ENCODE peak calls at places on chromosomes 16 and 17, in nine cellular contexts. Z is HCT116, R is A549, O is SK-N-SH, E is K562, U is GM23338, I is Panc1, W is GM12878, P is HepG2. X is an unnamed sample.
A peak's percentile ranks its signal among the peaks of the same experiment; 100 is the strongest.

GRCh38 chr16:20952144-20952797 is 51.7 kb downstream of the LYRM1 start:
- DNase-seq in Z (peak; percentile 26), R (no peak), O (no peak), E (no peak), U (peak; percentile 37), I (no peak), W (no peak), P (no peak), X (no peak)

GRCh38 chr16:71537643-71538042 is 11.4 kb downstream of the CHST4 start:
- DNase-seq in Z (peak; percentile 50), R (peak; percentile 63), O (peak; percentile 36), E (peak; percentile 55), U (peak; percentile 82), I (no peak), W (peak; percentile 21), P (peak; percentile 66), X (no peak)

GRCh38 chr16:83586036-83586810 is 221.6 kb upstream of the HSBP1 start:
- DNase-seq in Z (no peak), R (no peak), O (no peak), E (no peak), U (peak; percentile 16), I (no peak), W (no peak), P (no peak), X (no peak)

GRCh38 chr16:49696414-49697101 is 159.4 kb downstream of the ZNF423 start:
- DNase-seq in Z (no peak), R (no peak), O (peak; percentile 75), E (no peak), U (peak; percentile 77), I (no peak), W (no peak), P (no peak), X (no peak)

GRCh38 chr16:59067207-59067606 is 333.1 kb upstream of the GOT2 start:
- DNase-seq in Z (no peak), R (no peak), O (no peak), E (no peak), U (no peak), I (no peak), W (no peak), P (no peak), X (peak; percentile 98)

GRCh38 chr17:17849863-17850373 is 13.1 kb upstream of the SREBF1 start:
- DNase-seq in Z (no peak), R (no peak), O (peak; percentile 58), E (peak; percentile 74), U (peak; percentile 63), I (no peak), W (peak; percentile 32), P (peak; percentile 62), X (peak; percentile 62)

GRCh38 chr16:89623511-89624232 is 10.2 kb downstream of the DPEP1 start:
- DNase-seq in Z (no peak), R (no peak), O (no peak), E (no peak), U (no peak), I (no peak), W (no peak), P (peak; percentile 40), X (no peak)

GRCh38 chr17:37317867-37318266 is 57.9 kb upstream of the C17orf78 start:
- DNase-seq in Z (no peak), R (no peak), O (no peak), E (no peak), U (no peak), I (no peak), W (no peak), P (no peak), X (no peak)

GRCh38 chr16:709651-710499 is 4.3 kb upstream of the FBXL16 start:
- DNase-seq in Z (no peak), R (no peak), O (peak; percentile 91), E (peak; percentile 77), U (peak; percentile 79), I (no peak), W (no peak), P (no peak), X (no peak)

GRCh38 chr16:49499018-49499785 is 125.6 kb downstream of the C16orf78 start:
- DNase-seq in Z (no peak), R (no peak), O (no peak), E (no peak), U (no peak), I (no peak), W (no peak), P (no peak), X (no peak)

GRCh38 chr17:38591759-38592241 is 14.0 kb downstream of the SRCIN1 start:
- DNase-seq in Z (no peak), R (no peak), O (peak; percentile 50), E (no peak), U (no peak), I (no peak), W (no peak), P (no peak), X (peak; percentile 96)

GRCh38 chr16:3857189-3858013 is 23.1 kb downstream of the CREBBP start:
- DNase-seq in Z (no peak), R (no peak), O (no peak), E (no peak), U (no peak), I (no peak), W (peak; percentile 42), P (peak; percentile 89), X (peak; percentile 93)

GRCh38 chr17:16381496-16381820 is 567 bp downstream of the UBB start:
- DNase-seq in Z (no peak), R (no peak), O (no peak), E (no peak), U (no peak), I (no peak), W (no peak), P (no peak), X (no peak)

GRCh38 chr17:2056221-2057129 is 1.6 kb downstream of the HIC1 start:
- DNase-seq in Z (no peak), R (no peak), O (no peak), E (no peak), U (peak; percentile 66), I (no peak), W (no peak), P (no peak), X (no peak)

GRCh38 chr16:29737713-29738112 is 8.1 kb downstream of the C16orf54 start:
- DNase-seq in Z (no peak), R (no peak), O (no peak), E (no peak), U (no peak), I (no peak), W (no peak), P (no peak), X (no peak)
- TF ChIP-seq REST in Z (no peak), R (no peak), O (no peak), E (no peak), U (no peak), I (no peak), W (no peak), P (no peak), X (no peak)

DNA sequence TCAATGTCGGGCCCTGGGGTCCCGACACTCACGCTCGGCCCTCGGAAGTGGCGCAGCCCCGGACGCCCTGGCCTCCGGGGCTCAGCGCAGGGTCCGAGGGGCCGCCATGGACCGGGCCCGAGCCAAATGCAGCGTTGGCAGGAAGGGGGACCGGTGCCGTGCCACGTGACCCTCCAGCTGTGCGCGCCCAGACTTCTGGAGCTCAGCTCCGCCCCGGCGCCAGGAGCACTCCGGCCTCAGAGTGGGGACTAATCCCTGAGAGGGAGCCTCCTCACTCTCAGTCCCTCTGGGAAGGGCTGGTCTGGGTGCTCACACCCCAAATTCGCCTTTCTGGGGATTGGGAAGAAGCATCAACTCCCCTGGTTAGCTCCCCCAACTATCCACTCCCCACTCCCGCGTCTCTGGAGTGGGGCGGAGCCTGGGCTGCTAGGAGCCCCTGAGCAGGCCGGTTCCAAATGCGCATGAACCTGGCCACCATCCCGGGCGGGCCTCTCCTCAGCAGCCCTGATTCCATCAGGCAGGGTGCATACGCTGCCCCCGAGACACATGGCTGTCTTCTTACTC is at the start of gene B3GNT9:
- DNase-seq in Z (no peak), R (peak; percentile 82), O (peak; percentile 92), E (peak; percentile 45), U (peak; percentile 84), I (no peak), W (no peak), P (peak; percentile 56), X (no peak)
- TF ChIP-seq REST in Z (no peak), R (no peak), O (no peak), E (no peak), U (no peak), I (no peak), W (no peak), P (no peak), X (no peak)

GRCh38 chr17:76076765-76077581 is 2.0 kb upstream of the ZACN start:
- DNase-seq in Z (no peak), R (no peak), O (peak; percentile 57), E (no peak), U (peak; percentile 77), I (no peak), W (no peak), P (no peak), X (no peak)
- TF ChIP-seq REST in Z (no peak), R (no peak), O (no peak), E (no peak), U (no peak), I (no peak), W (no peak), P (no peak), X (no peak)

GRCh38 chr17:58666858-58667267 is 25.0 kb downstream of the TEX14 start:
- DNase-seq in Z (peak; percentile 81), R (peak; percentile 72), O (no peak), E (peak; percentile 80), U (no peak), I (no peak), W (no peak), P (no peak), X (peak; percentile 85)
- TF ChIP-seq REST in Z (no peak), R (no peak), O (no peak), E (no peak), U (no peak), I (no peak), W (no peak), P (no peak), X (no peak)

GRCh38 chr17:68591583-68591982 is 9.6 kb downstream of the FAM20A start:
- DNase-seq in Z (no peak), R (no peak), O (no peak), E (peak; percentile 85), U (peak; percentile 87), I (no peak), W (no peak), P (no peak), X (no peak)
- TF ChIP-seq REST in Z (no peak), R (no peak), O (no peak), E (no peak), U (no peak), I (no peak), W (no peak), P (no peak), X (no peak)